ENCODE peak calls at places on chromosomes 16 and 17, in eight cellular contexts. K is HEK293T; R is NCI-H1092; P is hippocampal formation; D is H4; A is NCI-H2081; H is ureter; I is activated CD4-positive, alpha-beta T cell treated with anti-CD3 and anti-CD28 coated beads, Interleukin-2, amount 50 U/mL, for 1 hour. Y is an unnamed sample.

GRCh38 chr17:35174835-35175334 is 19.3 kb downstream of the SLC35G3 start:
- DNase-seq in P (no peak), H (no peak), D (no peak), I (no peak), A (no peak), R (no peak), K (no peak), Y (no peak)

GRCh38 chr17:75067856-75068255 is 19.9 kb upstream of the SLC16A5 start:
- DNase-seq in P (no peak), A (no peak), K (no peak), I (no peak), H (no peak), R (no peak), D (peak), Y (no peak)

GRCh38 chr17:40363480-40363838 is 1.1 kb downstream of the GJD3 start:
- DNase-seq in R (no peak), P (no peak), A (no peak), I (no peak), H (peak), D (no peak), K (no peak), Y (no peak)

GRCh38 chr17:18002171-18002570 is 29.5 kb downstream of the DRC3 start:
- DNase-seq in A (no peak), D (no peak), P (no peak), H (no peak), K (no peak), R (no peak), I (no peak), Y (no peak)

GRCh38 chr17:27553019-27553511 is 77.9 kb upstream of the LGALS9 start:
- DNase-seq in K (no peak), H (no peak), I (no peak), R (no peak), P (no peak), A (no peak), D (no peak), Y (no peak)

GRCh38 chr17:78343099-78343432 is 16.8 kb downstream of the SOCS3 start:
- DNase-seq in A (no peak), R (no peak), I (no peak), D (peak), P (no peak), H (peak), K (no peak), Y (no peak)

GRCh38 chr16:27315333-27316037 is 1.7 kb downstream of the IL4R start:
- DNase-seq in P (no peak), D (peak), I (peak), K (no peak), A (no peak), H (no peak), R (no peak), Y (no peak)

GRCh38 chr17:69236946-69237345 is 8.3 kb upstream of the ABCA10 start:
- DNase-seq in R (no peak), I (no peak), D (no peak), H (no peak), K (no peak), P (no peak), A (no peak), Y (no peak)

GRCh38 chr16:21033707-21034106 is 116.9 kb downstream of the DNAH3 start:
- DNase-seq in D (no peak), P (no peak), H (no peak), R (no peak), A (no peak), K (no peak), I (no peak), Y (no peak)

GRCh38 chr17:66313995-66314659 is 11.7 kb downstream of the PRKCA start:
- DNase-seq in D (no peak), H (no peak), I (no peak), R (no peak), P (no peak), A (no peak), K (no peak), Y (no peak)

GRCh38 chr16:85319208-85319983 is 207.1 kb upstream of the CIBAR2 start:
- DNase-seq in H (no peak), I (no peak), K (no peak), P (no peak), D (no peak), R (no peak), A (no peak), Y (no peak)

GRCh38 chr17:30443721-30444120 is 33.5 kb upstream of the GOSR1 start:
- DNase-seq in H (no peak), A (no peak), I (no peak), K (no peak), P (no peak), D (no peak), R (no peak), Y (no peak)

GRCh38 chr16:77951788-77952187 is 70.6 kb upstream of the CLEC3A start:
- DNase-seq in R (peak), D (peak), A (no peak), P (no peak), K (peak), I (no peak), H (no peak), Y (no peak)